ENCODE peak calls at places on chromosomes 6 and 20, in five cellular contexts. R, Z, V, A and N are unnamed samples.

GRCh38 chr6:43302126-43302525 is 4.1 kb downstream of the SLC22A7 start:
- DNase-seq in R (no peak), Z (no peak), V (no peak), A (no peak), N (no peak)

GRCh38 chr20:48544402-48545333 is 283.1 kb downstream of the PREX1 start:
- DNase-seq in R (no peak), Z (no peak), V (no peak), A (peak; percentile 11), N (no peak)

GRCh38 chr6:11427827-11428245 is 109.7 kb upstream of the TMEM170B start:
- DNase-seq in R (no peak), Z (no peak), V (no peak), A (no peak), N (no peak)

GRCh38 chr20:62732356-62732755 is 23.7 kb downstream of the NTSR1 start:
- DNase-seq in R (no peak), Z (no peak), V (no peak), A (no peak), N (no peak)

GRCh38 chr6:149076355-149076734 is 241.2 kb upstream of the TAB2 start:
- DNase-seq in R (no peak), Z (no peak), V (no peak), A (no peak), N (no peak)

GRCh38 chr6:36443951-36444428 is 1.2 kb downstream of the KCTD20 start:
- DNase-seq in R (peak; percentile 40), Z (no peak), V (no peak), A (no peak), N (no peak)

GRCh38 chr20:59222982-59223610 is 59.5 kb downstream of the ZNF831 start:
- DNase-seq in R (peak; percentile 48), Z (no peak), V (no peak), A (no peak), N (no peak)

GRCh38 chr6:136762022-136762975 is 30.0 kb downstream of the MAP3K5 start:
- DNase-seq in R (no peak), Z (no peak), V (no peak), A (no peak), N (no peak)

GRCh38 chr20:63491078-63491477 is 7.8 kb downstream of the EEF1A2 start:
- DNase-seq in R (no peak), Z (no peak), V (no peak), A (no peak), N (no peak)